ENCODE peak calls at places on chromosomes 12 and 14, in four cellular contexts. X is RWPE1, F is epithelial cell of prostate, I is IMR-90. T is an unnamed sample.
A peak's percentile ranks its signal among the peaks of the same experiment; 100 is the strongest.

GRCh38 chr12:78732481-78732880 is 132.1 kb upstream of the SYT1 start:
- DNase-seq in F (no peak), I (no peak), X (no peak), T (no peak)

GRCh38 chr14:99282261-99283050 is 10.5 kb upstream of the BCL11B start:
- DNase-seq in X (no peak), F (no peak), I (no peak), T (no peak)

GRCh38 chr12:122975790-122976647 is 975 bp downstream of the OGFOD2 start:
- DNase-seq in I (no peak), X (no peak), F (no peak), T (no peak)

GRCh38 chr14:84129028-84129427 is 1400.9 kb upstream of the FLRT2 start:
- DNase-seq in F (no peak), X (no peak), I (no peak), T (no peak)

GRCh38 chr14:38404616-38405015 is 148.7 kb upstream of the CLEC14A start:
- DNase-seq in F (no peak), I (peak; percentile 66), X (no peak), T (no peak)

GRCh38 chr12:15423629-15424028 is 101.3 kb downstream of the PTPRO start:
- DNase-seq in I (no peak), F (no peak), X (peak; percentile 49), T (no peak)

GRCh38 chr14:51479584-51480305 is 172.0 kb upstream of the FRMD6 start:
- DNase-seq in X (no peak), I (peak; percentile 49), F (no peak), T (no peak)

GRCh38 chr12:101935769-101936741 is 58.7 kb downstream of the DRAM1 start:
- DNase-seq in F (peak; percentile 79), X (peak; percentile 82), I (peak; percentile 99), T (peak; percentile 60)

GRCh38 chr14:51396222-51396815 is 156.3 kb downstream of the TMX1 start:
- DNase-seq in F (peak; percentile 85), X (peak; percentile 73), I (peak; percentile 98), T (peak; percentile 92)

GRCh38 chr12:65511134-65511912 is 232.8 kb downstream of the MSRB3 start:
- DNase-seq in X (no peak), F (no peak), I (no peak), T (no peak)

GRCh38 chr12:41919526-41920305 is 225.0 kb downstream of the GXYLT1 start:
- DNase-seq in I (no peak), X (no peak), F (no peak), T (no peak)

GRCh38 chr12:15186593-15186992 is 34.6 kb downstream of the RERG start:
- DNase-seq in X (no peak), I (no peak), F (no peak), T (no peak)

GRCh38 chr12:9064201-9064814 is 51.4 kb downstream of the A2M start:
- DNase-seq in X (peak; percentile 47), I (peak; percentile 10), F (peak; percentile 10), T (no peak)

GRCh38 chr14:93115920-93116675 is at the start of gene ITPK1:
- DNase-seq in X (peak; percentile 54), I (peak; percentile 41), F (no peak), T (no peak)

GRCh38 chr14:103740991-103741689 is 25.5 kb downstream of the ZFYVE21 start:
- DNase-seq in X (no peak), I (peak; percentile 39), F (no peak), T (no peak)

GRCh38 chr14:74348735-74349463 is 628 bp downstream of the VRTN start:
- DNase-seq in I (no peak), X (no peak), F (no peak), T (no peak)

GRCh38 chr14:77889971-77890442 is 90.1 kb downstream of the ADCK1 start:
- DNase-seq in F (peak; percentile 69), I (peak; percentile 80), X (peak; percentile 28), T (peak; percentile 13)

GRCh38 chr14:44494125-44494524 is 13.0 kb downstream of the FSCB start:
- DNase-seq in I (no peak), X (no peak), F (no peak), T (no peak)

GRCh38 chr12:21913823-21914222 is 27.4 kb downstream of the ABCC9 start:
- DNase-seq in I (no peak), F (no peak), X (no peak), T (no peak)

DNA sequence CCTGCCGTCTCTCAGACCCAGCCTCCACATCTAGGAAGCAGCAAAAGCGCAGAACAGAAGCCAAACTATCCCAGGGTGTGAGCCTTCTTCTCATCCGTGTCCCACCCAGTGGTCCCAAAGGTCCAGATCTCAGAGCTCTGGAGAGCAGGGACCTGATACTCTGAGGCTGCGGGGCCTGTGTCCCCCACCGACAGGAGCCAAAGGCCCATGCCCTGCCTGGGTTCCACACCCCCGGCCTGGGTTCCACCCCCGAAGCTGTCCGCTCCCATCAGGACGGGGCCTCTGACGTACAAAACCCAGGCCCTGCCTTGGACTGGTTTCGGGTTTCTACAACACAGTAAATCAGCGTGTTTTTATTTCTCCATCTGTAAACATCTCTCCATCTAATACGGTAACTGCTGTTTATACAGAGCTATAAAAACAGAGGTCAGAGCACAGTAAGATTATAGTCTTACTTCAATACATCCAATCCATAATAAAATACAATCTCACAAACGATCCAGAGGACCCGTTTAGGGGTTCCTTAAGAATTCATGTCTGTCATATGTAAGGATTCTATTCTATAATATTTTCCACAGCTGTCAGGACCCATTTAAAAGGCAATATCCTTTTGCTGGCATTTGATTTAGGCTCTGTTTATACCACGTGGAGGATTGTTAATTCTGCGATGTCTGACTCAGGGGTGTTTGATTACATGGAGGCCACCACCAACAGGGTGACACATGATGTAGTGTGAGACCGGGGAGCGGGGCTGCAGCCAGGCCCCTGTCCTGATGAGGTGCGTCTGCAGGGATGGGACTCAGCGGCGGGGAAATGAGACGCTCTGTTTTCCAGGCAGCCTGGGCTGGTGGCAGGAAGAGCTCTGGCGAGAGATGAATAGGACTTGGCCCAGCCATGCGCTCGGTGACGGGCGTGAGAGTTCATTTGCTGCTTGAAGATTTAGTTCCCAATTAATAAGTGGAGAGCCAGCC is 110.3 kb downstream of the DICER1 start:
- DNase-seq in I (peak; percentile 61), X (no peak), F (no peak), T (no peak)
- H3K27ac ChIP-seq in I (peak overlapping the region; percentile 91), X (no peak overlapping the region), F (no peak overlapping the region), T (no peak overlapping the region)

DNA sequence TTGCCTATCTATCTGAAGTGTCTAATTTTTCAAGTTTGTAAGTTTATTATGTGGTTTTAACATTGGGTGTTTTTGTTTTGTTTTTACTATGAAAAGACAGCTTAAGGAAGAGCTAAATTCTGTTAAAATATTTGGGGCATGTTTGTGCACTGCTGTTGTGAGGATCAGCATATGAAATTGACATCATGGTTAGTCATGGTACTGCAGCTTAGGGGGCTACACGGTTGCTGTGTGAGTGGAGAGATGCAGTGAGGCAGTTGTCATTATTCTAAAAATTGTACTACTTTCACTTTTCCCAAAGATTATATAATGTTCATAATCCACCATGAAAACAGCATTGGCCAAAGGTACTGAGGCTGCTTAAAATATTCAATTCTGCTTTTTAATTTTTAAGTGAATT is 49.0 kb downstream of the ZC3H14 start:
- DNase-seq in F (no peak), I (peak; percentile 49), X (no peak), T (no peak)
- H3K27ac ChIP-seq in F (peak overlapping the region; percentile 68), I (no peak overlapping the region), X (no peak overlapping the region), T (no peak overlapping the region)

GRCh38 chr12:6962285-6963015 is 8.0 kb downstream of the PHB2 start:
- DNase-seq in X (no peak), I (no peak), F (no peak), T (no peak)
- H3K27ac ChIP-seq in X (peak overlapping the region; percentile 72), I (peak overlapping the region; percentile 53), F (peak overlapping the region; percentile 95), T (peak overlapping the region; percentile 95)

GRCh38 chr12:92624236-92624635 is 78.6 kb upstream of the PLEKHG7 start:
- DNase-seq in F (no peak), X (peak; percentile 69), I (peak; percentile 77), T (no peak)
- H3K27ac ChIP-seq in F (peak overlapping the region; percentile 74), X (no peak overlapping the region), I (no peak overlapping the region), T (no peak overlapping the region)

DNA sequence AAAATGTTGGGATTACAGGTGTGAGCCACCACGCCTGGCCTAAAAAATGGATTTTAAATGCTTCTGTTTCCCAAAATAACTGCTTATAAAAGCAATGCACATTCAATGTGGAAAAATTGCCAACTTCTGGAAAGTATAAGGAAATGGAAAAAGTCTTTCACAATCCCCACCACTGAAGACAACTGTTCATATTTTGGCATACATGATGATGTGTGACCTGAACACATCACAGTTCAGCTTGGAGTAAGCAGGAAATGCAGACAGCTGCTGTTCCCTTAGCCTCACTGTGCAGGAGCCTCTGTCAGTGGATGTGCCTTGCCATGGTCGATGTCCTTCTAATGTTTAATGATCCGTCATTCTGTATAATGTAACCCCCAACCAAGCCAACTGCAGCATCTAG is 5.2 kb downstream of the MTERF2 start:
- DNase-seq in I (peak; percentile 34), X (no peak), F (no peak), T (no peak)
- H3K27ac ChIP-seq in I (no peak overlapping the region), X (no peak overlapping the region), F (no peak overlapping the region), T (no peak overlapping the region)